ENCODE peak calls at places on chromosome X, in five cellular contexts. One of them, this sample, is unnamed.

GRCh38 chrX:127578395-127578794 is 473.8 kb downstream of the ACTRT1 start:
- DNase-seq in RWPE2: no peak
- DNase-seq in CD4-positive, alpha-beta T cell: no peak
- DNase-seq in mesenchymal stem cell: no peak
- DNase-seq in sigmoid colon: no peak
- DNase-seq in this sample: no peak

GRCh38 chrX:37646254-37646653 is 39.3 kb upstream of the XK start:
- DNase-seq in RWPE2: no peak
- DNase-seq in CD4-positive, alpha-beta T cell: no peak
- DNase-seq in mesenchymal stem cell: no peak
- DNase-seq in sigmoid colon: no peak
- DNase-seq in this sample: no peak

GRCh38 chrX:48835524-48836329 is at the start of gene PCSK1N:
- DNase-seq in RWPE2: no peak
- DNase-seq in CD4-positive, alpha-beta T cell: peak
- DNase-seq in mesenchymal stem cell: no peak
- DNase-seq in sigmoid colon: no peak
- DNase-seq in this sample: no peak

GRCh38 chrX:55521687-55522086 is 32.0 kb upstream of the USP51 start:
- DNase-seq in RWPE2: no peak
- DNase-seq in CD4-positive, alpha-beta T cell: no peak
- DNase-seq in mesenchymal stem cell: no peak
- DNase-seq in sigmoid colon: no peak
- DNase-seq in this sample: no peak

GRCh38 chrX:37776283-37776986 is 3.4 kb upstream of the CYBB start:
- DNase-seq in RWPE2: no peak
- DNase-seq in CD4-positive, alpha-beta T cell: no peak
- DNase-seq in mesenchymal stem cell: no peak
- DNase-seq in sigmoid colon: no peak
- DNase-seq in this sample: no peak

GRCh38 chrX:40107291-40108083 is 9.7 kb upstream of the BCOR start:
- DNase-seq in RWPE2: no peak
- DNase-seq in CD4-positive, alpha-beta T cell: no peak
- DNase-seq in mesenchymal stem cell: peak
- DNase-seq in sigmoid colon: peak
- DNase-seq in this sample: peak

GRCh38 chrX:40237745-40238178 is 140.0 kb upstream of the BCOR start:
- DNase-seq in RWPE2: no peak
- DNase-seq in CD4-positive, alpha-beta T cell: no peak
- DNase-seq in mesenchymal stem cell: no peak
- DNase-seq in sigmoid colon: no peak
- DNase-seq in this sample: no peak

GRCh38 chrX:13535371-13535770 is 34.0 kb upstream of the EGFL6 start:
- DNase-seq in RWPE2: no peak
- DNase-seq in CD4-positive, alpha-beta T cell: no peak
- DNase-seq in mesenchymal stem cell: no peak
- DNase-seq in sigmoid colon: no peak
- DNase-seq in this sample: no peak

GRCh38 chrX:151713859-151714258 is 2.0 kb upstream of the FATE1 start:
- DNase-seq in RWPE2: no peak
- DNase-seq in CD4-positive, alpha-beta T cell: no peak
- DNase-seq in mesenchymal stem cell: no peak
- DNase-seq in sigmoid colon: no peak
- DNase-seq in this sample: no peak

DNA sequence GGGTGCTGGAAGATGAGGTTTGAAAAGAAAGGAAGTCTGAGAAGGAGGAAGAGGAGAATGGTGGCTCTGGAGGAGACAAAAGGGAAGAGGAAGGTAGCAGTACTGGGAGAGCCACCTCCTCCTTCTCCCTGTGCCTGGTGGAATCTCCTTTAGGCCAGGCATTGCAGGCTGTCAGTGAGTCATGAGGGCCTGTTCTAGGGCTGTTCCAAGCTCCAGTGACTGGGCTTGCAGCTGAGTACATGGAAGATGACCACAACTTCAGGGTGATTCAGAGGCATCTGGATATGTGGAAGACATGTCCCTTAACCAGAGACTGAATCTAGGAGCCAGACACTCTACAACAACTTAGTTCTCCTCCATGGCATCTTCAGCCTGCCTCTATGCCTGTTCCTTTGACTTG is 107.8 kb downstream of the EFNB1 start:
- DNase-seq in RWPE2: no peak
- DNase-seq in CD4-positive, alpha-beta T cell: no peak
- DNase-seq in mesenchymal stem cell: peak
- DNase-seq in sigmoid colon: peak
- DNase-seq in this sample: no peak
- H3K27ac ChIP-seq in RWPE2: peak
- H3K27ac ChIP-seq in CD4-positive, alpha-beta T cell: no peak
- H3K27ac ChIP-seq in mesenchymal stem cell: no peak
- H3K27ac ChIP-seq in sigmoid colon: no peak
- H3K27ac ChIP-seq in this sample: no peak

DNA sequence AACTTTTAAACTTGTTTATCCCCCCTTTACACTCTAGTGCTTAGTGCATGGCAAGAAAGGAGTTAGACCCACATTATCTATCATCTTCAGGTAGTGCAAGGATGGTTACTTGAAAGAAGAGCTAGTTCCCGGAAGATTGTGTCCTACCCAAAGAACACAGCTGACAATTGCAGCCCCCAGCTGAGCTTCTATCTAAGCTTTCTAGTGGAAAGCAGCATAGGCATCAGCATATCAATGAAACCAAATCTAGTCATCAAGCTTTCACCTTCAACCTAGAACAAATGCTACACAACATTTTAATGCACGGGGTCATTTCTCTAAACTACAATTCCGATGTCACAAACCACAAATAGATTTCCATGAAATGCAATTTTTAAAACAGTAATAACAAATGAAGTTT is 88.9 kb upstream of the TFDP3 start:
- DNase-seq in RWPE2: no peak
- DNase-seq in CD4-positive, alpha-beta T cell: no peak
- DNase-seq in mesenchymal stem cell: no peak
- DNase-seq in sigmoid colon: no peak
- DNase-seq in this sample: no peak
- H3K27ac ChIP-seq in RWPE2: no peak
- H3K27ac ChIP-seq in CD4-positive, alpha-beta T cell: no peak
- H3K27ac ChIP-seq in mesenchymal stem cell: no peak
- H3K27ac ChIP-seq in sigmoid colon: no peak
- H3K27ac ChIP-seq in this sample: no peak

GRCh38 chrX:149630681-149631292 is 805 bp downstream of the TMEM185A start:
- DNase-seq in RWPE2: no peak
- DNase-seq in CD4-positive, alpha-beta T cell: no peak
- DNase-seq in mesenchymal stem cell: peak
- DNase-seq in sigmoid colon: no peak
- DNase-seq in this sample: no peak
- H3K27ac ChIP-seq in RWPE2: peak
- H3K27ac ChIP-seq in CD4-positive, alpha-beta T cell: no peak
- H3K27ac ChIP-seq in mesenchymal stem cell: peak
- H3K27ac ChIP-seq in sigmoid colon: peak
- H3K27ac ChIP-seq in this sample: no peak

GRCh38 chrX:80808160-80808735 is 1.4 kb downstream of the BRWD3 start:
- DNase-seq in RWPE2: no peak
- DNase-seq in CD4-positive, alpha-beta T cell: peak
- DNase-seq in mesenchymal stem cell: peak
- DNase-seq in sigmoid colon: peak
- DNase-seq in this sample: peak

GRCh38 chrX:80806557-80806956 is 3.1 kb downstream of the BRWD3 start:
- DNase-seq in RWPE2: no peak
- DNase-seq in CD4-positive, alpha-beta T cell: no peak
- DNase-seq in mesenchymal stem cell: no peak
- DNase-seq in sigmoid colon: no peak
- DNase-seq in this sample: no peak

GRCh38 chrX:80810365-80810978 is 795 bp upstream of the BRWD3 start:
- DNase-seq in RWPE2: no peak
- DNase-seq in CD4-positive, alpha-beta T cell: no peak
- DNase-seq in mesenchymal stem cell: no peak
- DNase-seq in sigmoid colon: no peak
- DNase-seq in this sample: no peak

GRCh38 chrX:80808854-80809493 is 703 bp downstream of the BRWD3 start:
- DNase-seq in RWPE2: peak
- DNase-seq in CD4-positive, alpha-beta T cell: peak
- DNase-seq in mesenchymal stem cell: peak
- DNase-seq in sigmoid colon: peak
- DNase-seq in this sample: peak

GRCh38 chrX:80807606-80808159 is 2.0 kb downstream of the BRWD3 start:
- DNase-seq in RWPE2: no peak
- DNase-seq in CD4-positive, alpha-beta T cell: no peak
- DNase-seq in mesenchymal stem cell: peak
- DNase-seq in sigmoid colon: no peak
- DNase-seq in this sample: no peak
- H3K27ac ChIP-seq in RWPE2: peak
- H3K27ac ChIP-seq in CD4-positive, alpha-beta T cell: peak
- H3K27ac ChIP-seq in mesenchymal stem cell: no peak
- H3K27ac ChIP-seq in sigmoid colon: peak
- H3K27ac ChIP-seq in this sample: no peak

GRCh38 chrX:31265383-31265782 is 193.5 kb upstream of the FTHL17 start:
- DNase-seq in RWPE2: no peak
- DNase-seq in CD4-positive, alpha-beta T cell: no peak
- DNase-seq in mesenchymal stem cell: no peak
- DNase-seq in sigmoid colon: no peak
- DNase-seq in this sample: no peak

GRCh38 chrX:31271615-31272471 is 200.0 kb upstream of the FTHL17 start:
- DNase-seq in RWPE2: no peak
- DNase-seq in CD4-positive, alpha-beta T cell: no peak
- DNase-seq in mesenchymal stem cell: no peak
- DNase-seq in sigmoid colon: no peak
- DNase-seq in this sample: no peak

GRCh38 chrX:31268359-31268758 is 196.5 kb upstream of the FTHL17 start:
- DNase-seq in RWPE2: no peak
- DNase-seq in CD4-positive, alpha-beta T cell: no peak
- DNase-seq in mesenchymal stem cell: peak
- DNase-seq in sigmoid colon: no peak
- DNase-seq in this sample: no peak

GRCh38 chrX:31269914-31270313 is 198.1 kb upstream of the FTHL17 start:
- DNase-seq in RWPE2: no peak
- DNase-seq in CD4-positive, alpha-beta T cell: no peak
- DNase-seq in mesenchymal stem cell: peak
- DNase-seq in sigmoid colon: no peak
- DNase-seq in this sample: no peak

DNA sequence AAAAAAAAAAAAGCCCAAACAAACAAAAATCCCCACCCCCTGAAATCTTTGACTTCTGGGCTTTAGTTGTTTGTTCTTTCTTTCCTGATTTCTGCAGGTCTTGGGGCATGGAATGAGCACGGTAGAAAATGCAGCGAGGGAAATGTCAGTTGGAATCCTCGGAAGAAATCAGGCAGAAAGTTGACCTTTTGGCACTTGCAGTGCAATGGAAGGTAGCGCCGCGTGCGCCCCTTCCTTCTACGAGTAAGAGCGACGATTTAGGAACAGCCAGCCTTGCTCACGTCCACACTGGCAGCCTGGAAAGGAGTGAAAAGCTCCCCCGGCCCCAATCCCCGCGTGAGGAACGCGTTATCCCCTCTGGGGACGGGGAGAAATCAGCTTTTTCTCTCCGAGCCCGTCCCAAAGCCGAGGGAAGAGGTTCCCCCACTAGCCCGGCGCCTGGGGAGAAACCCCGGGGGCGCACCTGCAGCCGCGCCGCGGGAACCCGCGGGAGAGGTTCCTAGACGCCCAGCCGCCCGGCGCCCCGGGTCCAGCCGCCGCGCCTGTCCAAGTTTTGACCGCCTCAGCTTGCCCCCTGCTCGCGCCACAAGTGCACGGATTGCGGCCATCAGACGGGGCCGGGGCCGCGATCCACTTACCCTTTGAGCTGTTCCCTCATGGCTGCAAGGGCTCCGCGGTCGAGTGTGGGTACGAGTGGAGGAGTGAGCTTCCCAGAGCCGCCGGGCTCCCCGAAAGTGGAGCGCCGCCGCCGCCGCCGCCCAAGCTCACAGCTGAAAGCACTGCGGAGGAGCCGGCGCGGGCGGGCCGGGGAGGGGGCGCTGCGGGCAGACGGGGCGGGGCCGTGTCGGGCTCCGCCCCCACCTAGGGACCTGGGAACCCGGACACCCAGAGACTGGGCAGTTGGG is 194.6 kb upstream of the FTHL17 start:
- DNase-seq in RWPE2: peak
- DNase-seq in CD4-positive, alpha-beta T cell: no peak
- DNase-seq in mesenchymal stem cell: peak
- DNase-seq in sigmoid colon: peak
- DNase-seq in this sample: peak
- H3K27ac ChIP-seq in RWPE2: peak
- H3K27ac ChIP-seq in CD4-positive, alpha-beta T cell: no peak
- H3K27ac ChIP-seq in mesenchymal stem cell: peak
- H3K27ac ChIP-seq in sigmoid colon: peak
- H3K27ac ChIP-seq in this sample: no peak

GRCh38 chrX:2801223-2801622 is 27.5 kb upstream of the GYG2 start:
- DNase-seq in RWPE2: no peak
- DNase-seq in CD4-positive, alpha-beta T cell: no peak
- DNase-seq in mesenchymal stem cell: no peak
- DNase-seq in sigmoid colon: no peak
- DNase-seq in this sample: no peak
- H3K27ac ChIP-seq in RWPE2: no peak
- H3K27ac ChIP-seq in CD4-positive, alpha-beta T cell: no peak
- H3K27ac ChIP-seq in mesenchymal stem cell: no peak
- H3K27ac ChIP-seq in sigmoid colon: no peak
- H3K27ac ChIP-seq in this sample: no peak

DNA sequence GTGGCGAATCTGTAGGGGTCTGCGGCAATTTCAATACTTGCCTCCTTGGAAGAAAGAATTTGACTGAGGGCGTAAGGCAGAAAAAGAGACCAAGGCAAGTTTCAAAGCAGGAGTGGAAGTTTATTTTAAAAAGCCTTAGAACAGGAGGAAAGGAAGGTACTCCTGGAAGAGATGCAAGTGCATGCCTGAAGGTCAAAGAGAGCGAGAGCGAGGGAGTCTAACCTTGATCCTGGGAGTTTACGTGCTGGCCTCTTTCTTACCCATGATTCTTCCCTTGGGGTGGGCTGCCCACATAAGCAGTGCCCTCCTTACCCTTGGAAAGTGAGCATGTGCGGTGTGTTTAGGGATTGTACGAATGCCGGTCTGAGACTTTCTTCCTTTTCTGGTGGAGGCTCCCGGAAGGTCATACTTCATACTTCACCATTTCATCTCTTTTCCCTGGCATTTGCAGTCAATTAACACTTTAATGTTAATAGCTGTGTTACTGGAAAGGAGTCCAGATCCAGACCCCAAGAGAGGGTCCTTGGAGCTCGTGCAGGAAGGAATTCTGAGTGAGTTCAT is 40.0 kb downstream of the ARSD start:
- DNase-seq in RWPE2: no peak
- DNase-seq in CD4-positive, alpha-beta T cell: no peak
- DNase-seq in mesenchymal stem cell: no peak
- DNase-seq in sigmoid colon: no peak
- DNase-seq in this sample: no peak
- H3K27ac ChIP-seq in RWPE2: no peak
- H3K27ac ChIP-seq in CD4-positive, alpha-beta T cell: no peak
- H3K27ac ChIP-seq in mesenchymal stem cell: no peak
- H3K27ac ChIP-seq in sigmoid colon: peak
- H3K27ac ChIP-seq in this sample: no peak

This sample was measured in substantia nigra.